ENCODE peak calls at places on chromosomes 1 and 21, in four cellular contexts. One of them, this sample, is unnamed.

GRCh38 chr1:224996266-224996665 is 66.8 kb downstream of the DNAH14 start:
- DNase-seq in HepG2: no peak
- DNase-seq in HCT116: peak
- DNase-seq in K562: no peak
- DNase-seq in this sample: no peak

GRCh38 chr1:230080834-230081233 is 13.8 kb downstream of the GALNT2 start:
- DNase-seq in HepG2: no peak
- DNase-seq in HCT116: no peak
- DNase-seq in K562: no peak
- DNase-seq in this sample: no peak

GRCh38 chr1:230972855-230973271 is 5.8 kb downstream of the TTC13 start:
- DNase-seq in HepG2: peak
- DNase-seq in HCT116: no peak
- DNase-seq in K562: no peak
- DNase-seq in this sample: no peak

GRCh38 chr1:22266162-22266561 is 123.3 kb upstream of the WNT4 start:
- DNase-seq in HepG2: no peak
- DNase-seq in HCT116: no peak
- DNase-seq in K562: no peak
- DNase-seq in this sample: no peak

GRCh38 chr1:43890815-43891214 is 42.8 kb upstream of the ARTN start:
- DNase-seq in HepG2: no peak
- DNase-seq in HCT116: no peak
- DNase-seq in K562: no peak
- DNase-seq in this sample: no peak

GRCh38 chr1:151221616-151222015 is 23.3 kb downstream of the PIP5K1A start:
- DNase-seq in HepG2: no peak
- DNase-seq in HCT116: no peak
- DNase-seq in K562: no peak
- DNase-seq in this sample: no peak

GRCh38 chr1:243851129-243851756 is 1.2 kb upstream of the AKT3 start:
- DNase-seq in HepG2: no peak
- DNase-seq in HCT116: no peak
- DNase-seq in K562: no peak
- DNase-seq in this sample: no peak

GRCh38 chr1:227785094-227785811 is 30.2 kb upstream of the PRSS38 start:
- DNase-seq in HepG2: no peak
- DNase-seq in HCT116: no peak
- DNase-seq in K562: no peak
- DNase-seq in this sample: no peak

GRCh38 chr1:7536891-7537591 is 234.1 kb upstream of the VAMP3 start:
- DNase-seq in HepG2: no peak
- DNase-seq in HCT116: no peak
- DNase-seq in K562: no peak
- DNase-seq in this sample: peak

GRCh38 chr1:64006276-64007051 is 197.0 kb upstream of the UBE2U start:
- DNase-seq in HepG2: peak
- DNase-seq in HCT116: peak
- DNase-seq in K562: peak
- DNase-seq in this sample: no peak

GRCh38 chr1:212557739-212558664 is 50.6 kb upstream of the ATF3 start:
- DNase-seq in HepG2: no peak
- DNase-seq in HCT116: no peak
- DNase-seq in K562: peak
- DNase-seq in this sample: peak

GRCh38 chr1:53145051-53145600 is 2.7 kb upstream of the SLC1A7 start:
- DNase-seq in HepG2: no peak
- DNase-seq in HCT116: no peak
- DNase-seq in K562: no peak
- DNase-seq in this sample: no peak

GRCh38 chr1:182803846-182804245 is 14.3 kb downstream of the NPL start:
- DNase-seq in HepG2: no peak
- DNase-seq in HCT116: no peak
- DNase-seq in K562: no peak
- DNase-seq in this sample: no peak
- TF ChIP-seq ELF1 in HepG2: no peak
- TF ChIP-seq ELF1 in HCT116: no peak
- TF ChIP-seq ELF1 in K562: no peak
- TF ChIP-seq ELF1 in this sample: no peak

GRCh38 chr1:36864182-36865079 is 169.9 kb downstream of the GRIK3 start:
- DNase-seq in HepG2: no peak
- DNase-seq in HCT116: peak
- DNase-seq in K562: peak
- DNase-seq in this sample: peak

GRCh38 chr1:36861380-36861779 is 172.9 kb downstream of the GRIK3 start:
- DNase-seq in HepG2: no peak
- DNase-seq in HCT116: no peak
- DNase-seq in K562: no peak
- DNase-seq in this sample: no peak

GRCh38 chr1:36863500-36863899 is 170.8 kb downstream of the GRIK3 start:
- DNase-seq in HepG2: no peak
- DNase-seq in HCT116: no peak
- DNase-seq in K562: no peak
- DNase-seq in this sample: no peak

GRCh38 chr1:36865080-36865900 is 169.0 kb downstream of the GRIK3 start:
- DNase-seq in HepG2: no peak
- DNase-seq in HCT116: no peak
- DNase-seq in K562: no peak
- DNase-seq in this sample: peak

DNA sequence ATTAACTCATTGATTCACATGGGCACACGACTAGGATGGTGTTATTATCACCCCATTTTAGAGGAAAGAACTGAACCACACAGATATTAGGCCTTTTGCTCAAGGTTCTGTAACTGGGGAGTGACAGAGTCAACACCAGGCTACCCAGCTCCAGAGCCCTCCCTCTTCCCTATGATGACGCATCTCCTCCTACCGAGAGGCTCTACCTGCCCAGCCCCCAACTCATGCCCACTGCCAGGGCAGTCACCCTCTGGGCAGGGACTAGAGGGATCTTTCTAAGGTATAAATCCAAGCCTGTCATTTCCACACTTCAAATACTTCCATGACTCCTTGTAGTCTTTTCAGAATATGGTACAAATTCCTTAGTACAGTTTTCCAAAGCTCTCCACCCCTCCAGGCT is 171.3 kb downstream of the GRIK3 start:
- DNase-seq in HepG2: no peak
- DNase-seq in HCT116: no peak
- DNase-seq in K562: no peak
- DNase-seq in this sample: no peak
- TF ChIP-seq ELF1 in HepG2: no peak
- TF ChIP-seq ELF1 in HCT116: no peak
- TF ChIP-seq ELF1 in K562: no peak
- TF ChIP-seq ELF1 in this sample: no peak

GRCh38 chr1:47784294-47784650 is 212.9 kb downstream of the TRABD2B start:
- DNase-seq in HepG2: no peak
- DNase-seq in HCT116: no peak
- DNase-seq in K562: no peak
- DNase-seq in this sample: no peak

GRCh38 chr1:47785118-47785517 is 212.1 kb downstream of the TRABD2B start:
- DNase-seq in HepG2: no peak
- DNase-seq in HCT116: no peak
- DNase-seq in K562: no peak
- DNase-seq in this sample: no peak

GRCh38 chr1:47786301-47786700 is 210.9 kb downstream of the TRABD2B start:
- DNase-seq in HepG2: no peak
- DNase-seq in HCT116: no peak
- DNase-seq in K562: no peak
- DNase-seq in this sample: no peak

GRCh38 chr1:47787560-47787959 is 209.6 kb downstream of the TRABD2B start:
- DNase-seq in HepG2: no peak
- DNase-seq in HCT116: no peak
- DNase-seq in K562: no peak
- DNase-seq in this sample: no peak

GRCh38 chr1:47785561-47786271 is 211.5 kb downstream of the TRABD2B start:
- DNase-seq in HepG2: peak
- DNase-seq in HCT116: no peak
- DNase-seq in K562: peak
- DNase-seq in this sample: peak
- TF ChIP-seq ELF1 in HepG2: no peak
- TF ChIP-seq ELF1 in HCT116: no peak
- TF ChIP-seq ELF1 in K562: no peak
- TF ChIP-seq ELF1 in this sample: no peak

GRCh38 chr21:42614811-42615342 is 38.5 kb upstream of the PDE9A start:
- DNase-seq in HepG2: peak
- DNase-seq in HCT116: no peak
- DNase-seq in K562: no peak
- DNase-seq in this sample: peak
- TF ChIP-seq ELF1 in HepG2: no peak
- TF ChIP-seq ELF1 in HCT116: no peak
- TF ChIP-seq ELF1 in K562: no peak
- TF ChIP-seq ELF1 in this sample: no peak

DNA sequence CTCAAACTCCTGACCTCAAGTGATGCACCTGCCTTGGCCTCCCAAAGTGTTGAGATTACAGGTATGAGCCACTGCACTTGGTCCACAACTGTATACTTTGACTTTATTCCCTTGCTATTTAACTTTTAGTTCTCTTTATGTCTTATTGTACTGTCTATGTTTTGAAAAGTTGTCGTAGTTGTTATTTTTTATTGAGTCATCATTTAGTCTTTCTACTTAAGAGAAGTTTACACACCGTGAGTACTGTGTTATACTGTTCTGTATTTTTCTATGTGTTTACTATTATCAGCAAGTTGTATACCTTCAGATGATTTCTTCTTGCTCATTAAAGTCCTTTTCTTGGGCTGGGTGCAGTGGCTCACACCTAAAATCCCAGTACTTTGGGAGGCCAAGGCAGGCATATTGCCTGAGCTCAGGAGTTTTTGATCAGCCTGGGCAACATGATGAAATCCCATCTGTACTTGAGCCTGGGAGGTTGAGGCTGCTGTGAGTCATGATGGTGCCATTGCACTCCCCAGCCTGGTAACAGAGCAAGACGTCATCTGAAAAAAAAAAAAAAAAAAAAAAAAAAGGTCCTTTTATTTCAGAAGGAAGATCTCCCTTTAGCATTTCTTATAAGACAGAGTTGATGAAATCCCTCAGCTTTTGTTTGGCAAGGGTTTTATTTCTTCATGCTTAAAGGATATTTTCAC is 47.7 kb downstream of the TNFSF18 start:
- DNase-seq in HepG2: no peak
- DNase-seq in HCT116: no peak
- DNase-seq in K562: no peak
- DNase-seq in this sample: no peak
- TF ChIP-seq ELF1 in HepG2: no peak
- TF ChIP-seq ELF1 in HCT116: no peak
- TF ChIP-seq ELF1 in K562: no peak
- TF ChIP-seq ELF1 in this sample: no peak

DNA sequence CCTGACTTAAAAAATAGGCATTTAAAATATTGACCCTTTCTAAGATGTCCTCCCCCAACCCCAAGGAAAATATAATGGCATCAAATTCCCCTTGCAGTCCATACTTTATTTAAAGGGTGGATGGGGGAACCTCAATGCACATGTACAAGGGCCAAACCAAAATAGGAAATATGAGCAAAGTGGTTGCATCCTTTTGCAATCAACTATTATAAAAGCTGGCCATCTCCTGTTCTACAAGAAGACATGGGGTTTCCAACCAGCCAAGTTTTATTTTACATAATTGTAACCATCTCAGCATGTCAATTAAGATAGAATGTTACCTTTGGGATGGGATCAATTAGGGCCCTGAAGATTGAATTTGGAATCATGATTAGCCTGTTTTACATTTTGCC is 146.8 kb upstream of the NFIA start:
- DNase-seq in HepG2: no peak
- DNase-seq in HCT116: no peak
- DNase-seq in K562: no peak
- DNase-seq in this sample: no peak
- TF ChIP-seq ELF1 in HepG2: no peak
- TF ChIP-seq ELF1 in HCT116: no peak
- TF ChIP-seq ELF1 in K562: no peak
- TF ChIP-seq ELF1 in this sample: no peak

GRCh38 chr1:119771770-119772169 is 3.1 kb upstream of the HMGCS2 start:
- DNase-seq in HepG2: no peak
- DNase-seq in HCT116: no peak
- DNase-seq in K562: no peak
- DNase-seq in this sample: no peak

GRCh38 chr1:119773711-119774241 is 5.1 kb upstream of the HMGCS2 start:
- DNase-seq in HepG2: no peak
- DNase-seq in HCT116: no peak
- DNase-seq in K562: no peak
- DNase-seq in this sample: no peak

GRCh38 chr1:119778359-119778758 is 9.7 kb upstream of the HMGCS2 start:
- DNase-seq in HepG2: no peak
- DNase-seq in HCT116: no peak
- DNase-seq in K562: no peak
- DNase-seq in this sample: no peak

GRCh38 chr1:119772298-119772697 is 3.6 kb upstream of the HMGCS2 start:
- DNase-seq in HepG2: no peak
- DNase-seq in HCT116: no peak
- DNase-seq in K562: no peak
- DNase-seq in this sample: no peak

GRCh38 chr1:119774746-119775495 is 6.2 kb upstream of the HMGCS2 start:
- DNase-seq in HepG2: no peak
- DNase-seq in HCT116: no peak
- DNase-seq in K562: no peak
- DNase-seq in this sample: no peak
- TF ChIP-seq ELF1 in HepG2: no peak
- TF ChIP-seq ELF1 in HCT116: no peak
- TF ChIP-seq ELF1 in K562: no peak
- TF ChIP-seq ELF1 in this sample: no peak

GRCh38 chr21:30042443-30042842 is 102.6 kb upstream of the GRIK1 start:
- DNase-seq in HepG2: no peak
- DNase-seq in HCT116: no peak
- DNase-seq in K562: no peak
- DNase-seq in this sample: no peak

DNA sequence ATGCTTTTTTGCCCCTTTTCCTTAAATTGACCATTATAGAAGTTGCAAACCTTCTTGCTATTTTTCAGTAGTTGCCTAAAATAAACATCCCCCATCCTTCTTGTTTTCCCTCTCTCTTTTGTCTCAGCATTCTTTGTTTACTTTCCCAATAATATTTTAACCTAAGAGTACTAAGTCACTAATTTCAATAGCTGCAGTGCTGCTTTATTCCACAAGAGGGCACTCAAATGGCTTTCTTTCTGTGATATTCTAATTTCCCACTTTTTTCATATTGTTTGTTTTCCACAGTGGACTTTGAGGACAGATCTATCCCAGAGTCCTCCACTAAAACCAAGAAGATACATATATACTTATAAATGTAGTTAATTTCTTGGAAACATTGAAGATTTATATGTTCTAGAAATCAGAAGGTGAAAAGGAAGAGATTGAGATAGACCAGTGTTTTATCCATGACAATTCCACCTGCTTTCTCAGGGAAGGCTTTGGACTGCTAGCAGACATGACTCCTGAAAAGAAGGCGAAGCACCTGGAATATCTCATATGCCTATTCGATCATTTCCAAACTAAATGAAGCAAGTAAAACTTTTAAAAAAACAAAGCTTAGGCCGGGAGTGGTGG is 104.8 kb upstream of the GRIK1 start:
- DNase-seq in HepG2: peak
- DNase-seq in HCT116: no peak
- DNase-seq in K562: peak
- DNase-seq in this sample: peak
- TF ChIP-seq ELF1 in HepG2: no peak
- TF ChIP-seq ELF1 in HCT116: no peak
- TF ChIP-seq ELF1 in K562: no peak
- TF ChIP-seq ELF1 in this sample: no peak

This sample was measured in SK-N-SH.